ENCODE peak calls at places on chromosomes 3 and 15, in six cellular contexts. One of them, this sample, is unnamed.
A peak's percentile ranks its signal among the peaks of the same experiment; 100 is the strongest.

GRCh38 chr15:48315041-48315440 is 16.2 kb upstream of the DUT start:
- DNase-seq in choroid plexus epithelial cell: no peak
- DNase-seq in left ventricle myocardium inferior: no peak
- DNase-seq in endothelial cell of umbilical vein: no peak
- DNase-seq in esophagus squamous epithelium: no peak
- DNase-seq in A549: no peak
- DNase-seq in this sample: no peak

GRCh38 chr3:198107840-198108734 is 148.1 kb downstream of the LMLN start:
- DNase-seq in esophagus squamous epithelium: no peak
- DNase-seq in A549: no peak
- DNase-seq in left ventricle myocardium inferior: no peak
- DNase-seq in choroid plexus epithelial cell: no peak
- DNase-seq in endothelial cell of umbilical vein: no peak
- DNase-seq in this sample: no peak

GRCh38 chr3:104578558-104578957 is 788.2 kb upstream of the ALCAM start:
- DNase-seq in choroid plexus epithelial cell: no peak
- DNase-seq in esophagus squamous epithelium: no peak
- DNase-seq in A549: no peak
- DNase-seq in left ventricle myocardium inferior: no peak
- DNase-seq in endothelial cell of umbilical vein: no peak
- DNase-seq in this sample: no peak

GRCh38 chr3:195160908-195161434 is 110.0 kb downstream of the XXYLT1 start:
- DNase-seq in endothelial cell of umbilical vein: peak; percentile 59
- DNase-seq in esophagus squamous epithelium: no peak
- DNase-seq in left ventricle myocardium inferior: no peak
- DNase-seq in choroid plexus epithelial cell: no peak
- DNase-seq in A549: no peak
- DNase-seq in this sample: no peak

GRCh38 chr15:52164631-52165265 is 26.4 kb downstream of the GNB5 start:
- DNase-seq in A549: no peak
- DNase-seq in endothelial cell of umbilical vein: no peak
- DNase-seq in left ventricle myocardium inferior: no peak
- DNase-seq in esophagus squamous epithelium: no peak
- DNase-seq in choroid plexus epithelial cell: peak; percentile 55
- DNase-seq in this sample: peak; percentile 62

GRCh38 chr3:8536106-8537052 is 34.8 kb downstream of the LMCD1 start:
- DNase-seq in left ventricle myocardium inferior: no peak
- DNase-seq in endothelial cell of umbilical vein: no peak
- DNase-seq in A549: no peak
- DNase-seq in choroid plexus epithelial cell: peak; percentile 83
- DNase-seq in esophagus squamous epithelium: no peak
- DNase-seq in this sample: peak; percentile 62

GRCh38 chr3:189631373-189631408 is at the start of gene TP63:
- DNase-seq in left ventricle myocardium inferior: no peak
- DNase-seq in choroid plexus epithelial cell: no peak
- DNase-seq in A549: no peak
- DNase-seq in esophagus squamous epithelium: no peak
- DNase-seq in endothelial cell of umbilical vein: no peak
- DNase-seq in this sample: no peak

GRCh38 chr15:80418892-80419537 is 14.8 kb downstream of the ARNT2 start:
- DNase-seq in A549: peak; percentile 56
- DNase-seq in left ventricle myocardium inferior: no peak
- DNase-seq in choroid plexus epithelial cell: peak; percentile 81
- DNase-seq in endothelial cell of umbilical vein: peak; percentile 16
- DNase-seq in esophagus squamous epithelium: no peak
- DNase-seq in this sample: peak; percentile 59

GRCh38 chr3:172595648-172596393 is 72.6 kb upstream of the TNFSF10 start:
- DNase-seq in esophagus squamous epithelium: no peak
- DNase-seq in choroid plexus epithelial cell: peak; percentile 82
- DNase-seq in endothelial cell of umbilical vein: peak; percentile 78
- DNase-seq in left ventricle myocardium inferior: no peak
- DNase-seq in A549: peak; percentile 45
- DNase-seq in this sample: peak; percentile 69

GRCh38 chr3:49842843-49843242 is 13.5 kb downstream of the TRAIP start:
- DNase-seq in esophagus squamous epithelium: no peak
- DNase-seq in endothelial cell of umbilical vein: no peak
- DNase-seq in left ventricle myocardium inferior: no peak
- DNase-seq in A549: no peak
- DNase-seq in choroid plexus epithelial cell: no peak
- DNase-seq in this sample: no peak

GRCh38 chr3:33786565-33787327 is 11.7 kb upstream of the PDCD6IP start:
- DNase-seq in endothelial cell of umbilical vein: no peak
- DNase-seq in esophagus squamous epithelium: no peak
- DNase-seq in choroid plexus epithelial cell: peak; percentile 31
- DNase-seq in left ventricle myocardium inferior: no peak
- DNase-seq in A549: no peak
- DNase-seq in this sample: no peak

GRCh38 chr15:84608707-84609284 is 8.0 kb downstream of the ZSCAN2 start:
- DNase-seq in endothelial cell of umbilical vein: no peak
- DNase-seq in A549: no peak
- DNase-seq in choroid plexus epithelial cell: no peak
- DNase-seq in left ventricle myocardium inferior: no peak
- DNase-seq in esophagus squamous epithelium: no peak
- DNase-seq in this sample: no peak

GRCh38 chr3:98022978-98023820 is 11.9 kb downstream of the GABRR3 start:
- DNase-seq in left ventricle myocardium inferior: peak; percentile 89
- DNase-seq in esophagus squamous epithelium: peak; percentile 3
- DNase-seq in endothelial cell of umbilical vein: peak; percentile 66
- DNase-seq in choroid plexus epithelial cell: peak; percentile 87
- DNase-seq in A549: peak; percentile 43
- DNase-seq in this sample: peak; percentile 82

GRCh38 chr15:41504751-41505492 is 8.7 kb downstream of the LTK start:
- DNase-seq in esophagus squamous epithelium: no peak
- DNase-seq in left ventricle myocardium inferior: no peak
- DNase-seq in choroid plexus epithelial cell: no peak
- DNase-seq in endothelial cell of umbilical vein: no peak
- DNase-seq in A549: no peak
- DNase-seq in this sample: no peak

GRCh38 chr15:41505776-41506175 is 7.9 kb downstream of the LTK start:
- DNase-seq in endothelial cell of umbilical vein: no peak
- DNase-seq in left ventricle myocardium inferior: no peak
- DNase-seq in A549: no peak
- DNase-seq in esophagus squamous epithelium: no peak
- DNase-seq in choroid plexus epithelial cell: no peak
- DNase-seq in this sample: no peak

GRCh38 chr15:41507820-41508290 is 5.8 kb downstream of the LTK start:
- DNase-seq in choroid plexus epithelial cell: no peak
- DNase-seq in A549: no peak
- DNase-seq in esophagus squamous epithelium: no peak
- DNase-seq in left ventricle myocardium inferior: peak; percentile 54
- DNase-seq in endothelial cell of umbilical vein: no peak
- DNase-seq in this sample: no peak

GRCh38 chr15:41503669-41504010 is 10.0 kb downstream of the ITPKA start:
- DNase-seq in left ventricle myocardium inferior: no peak
- DNase-seq in A549: no peak
- DNase-seq in endothelial cell of umbilical vein: no peak
- DNase-seq in choroid plexus epithelial cell: no peak
- DNase-seq in esophagus squamous epithelium: no peak
- DNase-seq in this sample: no peak

DNA sequence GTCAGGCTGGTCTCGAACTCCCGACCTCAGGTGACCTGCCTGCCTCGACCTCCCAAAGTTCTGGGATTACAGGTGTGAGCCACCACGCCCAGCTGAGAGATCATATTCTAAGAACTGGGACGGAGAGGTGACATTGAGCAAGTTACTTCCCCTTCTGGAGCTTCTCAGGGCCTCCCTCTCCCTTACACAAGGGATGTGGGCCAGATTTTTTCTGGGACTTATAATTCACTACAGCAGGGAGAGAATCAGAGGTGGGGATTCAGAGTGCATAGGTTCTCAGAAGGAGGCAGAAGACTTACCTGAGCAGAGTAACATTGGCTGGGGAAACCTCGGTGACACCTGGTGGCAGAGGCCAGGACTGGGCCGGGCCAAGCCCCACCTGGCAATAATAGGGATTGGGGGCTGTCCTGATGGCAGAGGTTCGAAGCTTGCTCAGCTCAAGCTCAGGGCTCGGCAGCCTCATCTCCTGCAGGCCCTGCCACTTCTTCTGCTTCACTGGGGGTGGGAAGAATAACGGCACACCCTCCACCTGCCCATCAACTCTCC is 6.8 kb downstream of the LTK start:
- DNase-seq in esophagus squamous epithelium: no peak
- DNase-seq in endothelial cell of umbilical vein: no peak
- DNase-seq in A549: no peak
- DNase-seq in choroid plexus epithelial cell: no peak
- DNase-seq in left ventricle myocardium inferior: no peak
- DNase-seq in this sample: no peak
- TF ChIP-seq CTCF in esophagus squamous epithelium: no peak
- TF ChIP-seq CTCF in endothelial cell of umbilical vein: no peak
- TF ChIP-seq CTCF in A549: no peak
- TF ChIP-seq CTCF in choroid plexus epithelial cell: no peak
- TF ChIP-seq CTCF in left ventricle myocardium inferior: no peak
- TF ChIP-seq CTCF in this sample: no peak

GRCh38 chr15:63041402-63041977 is 1.1 kb upstream of the TPM1 start:
- DNase-seq in left ventricle myocardium inferior: no peak
- DNase-seq in A549: no peak
- DNase-seq in endothelial cell of umbilical vein: no peak
- DNase-seq in choroid plexus epithelial cell: no peak
- DNase-seq in esophagus squamous epithelium: no peak
- DNase-seq in this sample: no peak
- H3K4me3 ChIP-seq in left ventricle myocardium inferior: peak overlapping the region; percentile 83
- H3K4me3 ChIP-seq in A549: peak overlapping the region; percentile 87
- H3K4me3 ChIP-seq in endothelial cell of umbilical vein: no peak overlapping the region
- H3K4me3 ChIP-seq in choroid plexus epithelial cell: peak overlapping the region; percentile 72
- H3K4me3 ChIP-seq in esophagus squamous epithelium: peak overlapping the region; percentile 58
- H3K4me3 ChIP-seq in this sample: peak overlapping the region; percentile 82

DNA sequence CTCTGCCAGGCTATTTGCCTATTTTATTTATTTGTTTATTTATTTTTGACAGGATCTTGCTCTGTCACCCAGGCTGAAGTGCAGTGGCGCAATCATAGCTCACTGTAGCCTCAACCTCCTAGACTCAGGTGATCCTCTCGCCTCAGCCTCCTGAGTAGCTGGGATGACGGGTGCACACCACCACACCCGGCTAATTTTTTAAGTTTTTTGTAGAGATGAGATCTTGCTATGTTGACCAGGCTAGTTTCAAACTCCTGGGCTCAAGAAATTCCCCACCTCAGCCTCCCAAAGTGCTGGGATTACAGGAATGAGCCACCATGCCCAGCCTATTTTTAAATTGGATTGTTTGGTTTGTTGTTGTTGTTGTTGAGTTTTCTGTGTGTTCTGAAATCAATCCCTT is 5.5 kb downstream of the NDUFB5 start:
- DNase-seq in left ventricle myocardium inferior: no peak
- DNase-seq in endothelial cell of umbilical vein: no peak
- DNase-seq in A549: no peak
- DNase-seq in choroid plexus epithelial cell: no peak
- DNase-seq in esophagus squamous epithelium: no peak
- DNase-seq in this sample: no peak
- TF ChIP-seq CTCF in left ventricle myocardium inferior: no peak
- TF ChIP-seq CTCF in endothelial cell of umbilical vein: no peak
- TF ChIP-seq CTCF in A549: no peak
- TF ChIP-seq CTCF in choroid plexus epithelial cell: no peak
- TF ChIP-seq CTCF in esophagus squamous epithelium: no peak
- TF ChIP-seq CTCF in this sample: no peak

GRCh38 chr15:22951031-22951380 is 29.2 kb downstream of the CYFIP1 start:
- DNase-seq in choroid plexus epithelial cell: no peak
- DNase-seq in A549: no peak
- DNase-seq in esophagus squamous epithelium: no peak
- DNase-seq in left ventricle myocardium inferior: no peak
- DNase-seq in endothelial cell of umbilical vein: no peak
- DNase-seq in this sample: no peak
- H3K4me3 ChIP-seq in choroid plexus epithelial cell: no peak overlapping the region
- H3K4me3 ChIP-seq in A549: no peak overlapping the region
- H3K4me3 ChIP-seq in esophagus squamous epithelium: no peak overlapping the region
- H3K4me3 ChIP-seq in left ventricle myocardium inferior: peak overlapping the region; percentile 42
- H3K4me3 ChIP-seq in endothelial cell of umbilical vein: no peak overlapping the region
- H3K4me3 ChIP-seq in this sample: no peak overlapping the region

This sample was measured in fibroblast of villous mesenchyme.